ENCODE peak calls at places on chromosomes 5 and 9, in eight cellular contexts. U, R, K, N, G, Z, F and I are unnamed samples.

GRCh38 chr5:66315784-66316183 is 171.7 kb downstream of the SREK1 start:
- DNase-seq in U (no peak), R (no peak), K (no peak), N (no peak), G (no peak), Z (no peak), F (no peak), I (no peak)

GRCh38 chr9:137138701-137139467 is at the start of gene GRIN1:
- DNase-seq in U (peak), R (peak), K (no peak), N (no peak), G (no peak), Z (no peak), F (peak), I (no peak)

GRCh38 chr5:3601060-3601710 is 5.6 kb downstream of the IRX1 start:
- DNase-seq in U (peak), R (peak), K (no peak), N (no peak), G (no peak), Z (no peak), F (peak), I (no peak)

GRCh38 chr5:116543501-116543900 is 31.1 kb downstream of the SEMA6A start:
- DNase-seq in U (peak), R (no peak), K (no peak), N (peak), G (no peak), Z (peak), F (no peak), I (no peak)

GRCh38 chr9:134455951-134456739 is 129.9 kb downstream of the RXRA start:
- DNase-seq in U (peak), R (no peak), K (peak), N (peak), G (peak), Z (peak), F (peak), I (peak)

GRCh38 chr5:6019612-6020011 is 358.7 kb downstream of the MED10 start:
- DNase-seq in U (no peak), R (no peak), K (no peak), N (no peak), G (no peak), Z (no peak), F (no peak), I (no peak)

GRCh38 chr9:109254317-109254716 is 66.5 kb downstream of the EPB41L4B start:
- DNase-seq in U (peak), R (no peak), K (no peak), N (peak), G (no peak), Z (no peak), F (peak), I (no peak)

GRCh38 chr5:69167488-69167845 is 517 bp downstream of the CCNB1 start:
- DNase-seq in U (peak), R (peak), K (no peak), N (peak), G (peak), Z (no peak), F (peak), I (no peak)

GRCh38 chr9:133792721-133793470 is 54.7 kb upstream of the SARDH start:
- DNase-seq in U (peak), R (peak), K (peak), N (peak), G (peak), Z (peak), F (peak), I (peak)

GRCh38 chr5:68817696-68818695 is 275.8 kb upstream of the SLC30A5 start:
- DNase-seq in U (no peak), R (peak), K (no peak), N (no peak), G (no peak), Z (no peak), F (peak), I (no peak)

GRCh38 chr9:137866226-137867141 is 11.1 kb upstream of the CACNA1B start:
- DNase-seq in U (no peak), R (no peak), K (no peak), N (no peak), G (no peak), Z (no peak), F (no peak), I (no peak)

GRCh38 chr9:22682536-22683392 is 236.1 kb downstream of the DMRTA1 start:
- DNase-seq in U (no peak), R (no peak), K (no peak), N (peak), G (no peak), Z (peak), F (peak), I (no peak)

GRCh38 chr5:149416977-149417713 is 38.1 kb upstream of the IL17B start:
- DNase-seq in U (no peak), R (no peak), K (no peak), N (peak), G (no peak), Z (no peak), F (no peak), I (no peak)

GRCh38 chr5:175798626-175799025 is 72.8 kb upstream of the CPLX2 start:
- DNase-seq in U (no peak), R (no peak), K (no peak), N (no peak), G (no peak), Z (no peak), F (no peak), I (no peak)

GRCh38 chr5:40447438-40447837 is 232.3 kb upstream of the PTGER4 start:
- DNase-seq in U (no peak), R (no peak), K (no peak), N (peak), G (no peak), Z (no peak), F (peak), I (no peak)

GRCh38 chr9:37916471-37917314 is 12.8 kb upstream of the SLC25A51 start:
- DNase-seq in U (no peak), R (no peak), K (peak), N (peak), G (no peak), Z (no peak), F (no peak), I (no peak)

GRCh38 chr9:7912037-7912535 is 112.5 kb upstream of the DMAC1 start:
- DNase-seq in U (no peak), R (no peak), K (no peak), N (no peak), G (no peak), Z (no peak), F (no peak), I (no peak)

GRCh38 chr5:67695369-67695768 is 498.8 kb upstream of the CD180 start:
- DNase-seq in U (no peak), R (no peak), K (no peak), N (no peak), G (no peak), Z (no peak), F (no peak), I (no peak)

GRCh38 chr9:136751244-136751643 is 2.9 kb upstream of the LCN6 start:
- DNase-seq in U (no peak), R (no peak), K (no peak), N (no peak), G (no peak), Z (no peak), F (no peak), I (no peak)

GRCh38 chr9:79581794-79582193 is 10.0 kb downstream of the TLE4 start:
- DNase-seq in U (peak), R (peak), K (no peak), N (peak), G (no peak), Z (peak), F (peak), I (no peak)